ENCODE peak calls at places on chromosomes 6 and 20, in seven cellular contexts. K is left ventricle myocardium inferior; J is fibroblast of lung; U is suprapubic skin; C is AG04450; Q is PC-9; O is CD8-positive, alpha-beta T cell. H is an unnamed sample.

GRCh38 chr6:113328886-113329381 is 528.2 kb upstream of the MARCKS start:
- DNase-seq in Q (no peak), O (no peak), K (peak), C (peak), J (peak), U (no peak), H (no peak)

GRCh38 chr6:166417285-166417691 is 34.5 kb upstream of the MPC1 start:
- DNase-seq in U (no peak), Q (no peak), K (no peak), C (no peak), O (peak), J (no peak), H (no peak)

GRCh38 chr6:79913369-79913768 is 34.0 kb downstream of the ELOVL4 start:
- DNase-seq in J (no peak), C (no peak), O (peak), K (no peak), U (no peak), Q (no peak), H (no peak)

GRCh38 chr6:28597924-28598323 is 72.2 kb downstream of the GPX5 start:
- DNase-seq in K (no peak), U (no peak), O (no peak), C (no peak), Q (peak), J (no peak), H (no peak)

GRCh38 chr6:45419574-45420082 is 41.9 kb upstream of the SUPT3H start:
- DNase-seq in U (peak), Q (peak), J (peak), K (peak), O (peak), C (no peak), H (peak)

GRCh38 chr6:42746452-42747400 is 823 bp upstream of the TBCC start:
- DNase-seq in Q (peak), C (peak), J (peak), K (peak), U (peak), O (peak), H (peak)

GRCh38 chr6:92201618-92202017 is 1217.7 kb downstream of the EPHA7 start:
- DNase-seq in U (no peak), Q (no peak), C (no peak), O (no peak), K (no peak), J (peak), H (no peak)

GRCh38 chr6:87279051-87279595 is 43.3 kb upstream of the SMIM8 start:
- DNase-seq in Q (no peak), O (no peak), C (no peak), K (no peak), J (no peak), U (no peak), H (no peak)

GRCh38 chr6:150503586-150504339 is 95.9 kb upstream of the PLEKHG1 start:
- DNase-seq in J (no peak), K (no peak), Q (no peak), U (no peak), C (no peak), O (no peak), H (no peak)

GRCh38 chr20:49037962-49038387 is 8.1 kb upstream of the CSE1L start:
- DNase-seq in U (no peak), Q (peak), O (no peak), C (no peak), K (no peak), J (no peak), H (no peak)

GRCh38 chr6:1771324-1771723 is 161.6 kb downstream of the FOXC1 start:
- DNase-seq in C (no peak), K (no peak), O (no peak), Q (no peak), J (no peak), U (no peak), H (no peak)

GRCh38 chr20:44914924-44915323 is 5.1 kb downstream of the PABPC1L start:
- DNase-seq in Q (no peak), O (no peak), J (no peak), C (no peak), U (no peak), K (no peak), H (no peak)

GRCh38 chr6:140462495-140463311 is 1088.3 kb upstream of the CITED2 start:
- DNase-seq in Q (peak), C (no peak), U (no peak), J (peak), K (no peak), O (no peak), H (no peak)

GRCh38 chr6:34000281-34000680 is 145.6 kb downstream of the GRM4 start:
- DNase-seq in U (no peak), J (no peak), Q (no peak), K (no peak), C (no peak), O (no peak), H (no peak)

GRCh38 chr20:62596486-62596885 is 45.8 kb upstream of the SLCO4A1 start:
- DNase-seq in K (no peak), C (no peak), J (no peak), U (no peak), Q (no peak), O (no peak), H (no peak)

GRCh38 chr6:159654483-159655098 is 38.5 kb downstream of the SOD2 start:
- DNase-seq in Q (peak), C (peak), J (peak), O (no peak), U (no peak), K (no peak), H (no peak)

GRCh38 chr6:111484655-111484974 is 1.6 kb upstream of the REV3L start:
- DNase-seq in Q (no peak), O (no peak), C (no peak), U (no peak), J (peak), K (no peak), H (no peak)

GRCh38 chr20:4063631-4064030 is 48.3 kb upstream of the RNF24 start:
- DNase-seq in C (no peak), K (no peak), Q (peak), O (no peak), J (no peak), U (no peak), H (peak)

GRCh38 chr6:6556738-6557503 is 31.6 kb upstream of the LY86 start:
- DNase-seq in Q (no peak), K (peak), U (no peak), J (peak), O (peak), C (no peak), H (no peak)

GRCh38 chr6:141562801-141563763 is 569.6 kb upstream of the GJE1 start:
- DNase-seq in Q (peak), U (peak), J (peak), C (peak), K (peak), O (peak), H (no peak)

GRCh38 chr6:84052204-84052882 is 18.8 kb downstream of the MRAP2 start:
- DNase-seq in C (peak), J (peak), Q (no peak), K (peak), U (no peak), O (no peak), H (no peak)

GRCh38 chr20:3032624-3033023 is 10.8 kb upstream of the GNRH2 start:
- DNase-seq in C (no peak), Q (no peak), K (no peak), J (no peak), U (no peak), O (no peak), H (no peak)

GRCh38 chr6:69722683-69723082 is 74.1 kb downstream of the LMBRD1 start:
- DNase-seq in Q (no peak), K (no peak), C (no peak), O (no peak), U (no peak), J (no peak), H (no peak)

GRCh38 chr6:141877275-141877983 is 255.3 kb upstream of the GJE1 start:
- DNase-seq in J (peak), O (no peak), C (no peak), Q (no peak), U (no peak), K (no peak), H (no peak)

GRCh38 chr20:366719-367485 is 13.7 kb upstream of the TRIB3 start:
- DNase-seq in U (no peak), O (no peak), C (no peak), K (no peak), J (no peak), Q (no peak), H (no peak)

GRCh38 chr20:34180460-34181108 is 60.6 kb upstream of the ASIP start:
- DNase-seq in K (no peak), O (no peak), C (no peak), U (no peak), J (no peak), Q (peak), H (no peak)

GRCh38 chr6:133502451-133503259 is 261.5 kb downstream of the EYA4 start:
- DNase-seq in O (no peak), U (no peak), C (peak), K (no peak), Q (no peak), J (peak), H (no peak)

GRCh38 chr6:146598785-146599405 is at the start of gene ADGB:
- DNase-seq in K (peak), U (peak), O (no peak), J (peak), Q (no peak), C (peak), H (no peak)

GRCh38 chr6:168260385-168260987 is 59.1 kb downstream of the DACT2 start:
- DNase-seq in Q (no peak), C (no peak), J (no peak), K (no peak), O (no peak), U (no peak), H (no peak)
- H3K27ac ChIP-seq in Q (no peak), C (no peak), J (no peak), K (no peak), O (no peak), U (no peak), H (no peak)

GRCh38 chr6:89828988-89829590 is 591 bp upstream of the CASP8AP2 start:
- DNase-seq in J (no peak), K (no peak), U (no peak), Q (peak), O (peak), C (no peak), H (no peak)

GRCh38 chr6:89830385-89830809 is 717 bp downstream of the CASP8AP2 start:
- DNase-seq in J (no peak), U (no peak), K (no peak), O (no peak), Q (no peak), C (no peak), H (no peak)

GRCh38 chr6:89829591-89830384 is at the start of gene CASP8AP2:
- DNase-seq in C (peak), K (peak), J (peak), Q (peak), O (peak), U (peak), H (peak)

GRCh38 chr6:89826029-89826528 is 3.6 kb upstream of the CASP8AP2 start:
- DNase-seq in U (no peak), J (peak), C (no peak), O (no peak), Q (no peak), K (no peak), H (no peak)
- TF ChIP-seq CTCF in U (no peak), J (no peak), C (no peak), O (no peak), Q (no peak), K (no peak), H (no peak)

DNA sequence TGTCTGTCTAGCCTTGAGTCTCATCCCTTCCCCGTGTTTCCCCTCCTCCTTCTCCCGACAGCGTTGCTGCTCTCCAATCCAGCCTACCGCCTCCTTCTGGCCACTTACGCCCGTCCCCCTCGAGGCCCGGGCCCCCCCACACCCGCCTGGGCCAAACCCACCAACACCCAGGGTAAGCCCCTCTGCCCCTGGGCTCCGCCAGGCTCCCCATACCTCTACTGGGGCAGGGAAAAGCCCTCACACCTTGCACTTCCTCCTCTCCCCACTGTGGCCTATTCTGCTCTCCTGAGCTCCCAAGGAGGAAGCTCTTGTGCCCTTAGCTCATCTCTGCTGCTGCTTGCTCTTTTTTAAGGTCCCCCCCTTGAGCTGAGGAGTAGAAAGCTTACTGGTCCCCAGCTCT is 11.0 kb downstream of the DDR1 start:
- DNase-seq in O (no peak), U (no peak), K (no peak), C (no peak), Q (no peak), J (no peak), H (no peak)
- H3K27ac ChIP-seq in O (no peak), U (no peak), K (no peak), C (no peak), Q (no peak), J (no peak), H (no peak)

GRCh38 chr6:105095139-105095538 is 84.7 kb downstream of the POPDC3 start:
- DNase-seq in C (no peak), Q (no peak), K (no peak), J (no peak), O (no peak), U (no peak), H (no peak)
- TF ChIP-seq CTCF in C (no peak), Q (no peak), K (no peak), J (no peak), O (no peak), U (no peak), H (no peak)

DNA sequence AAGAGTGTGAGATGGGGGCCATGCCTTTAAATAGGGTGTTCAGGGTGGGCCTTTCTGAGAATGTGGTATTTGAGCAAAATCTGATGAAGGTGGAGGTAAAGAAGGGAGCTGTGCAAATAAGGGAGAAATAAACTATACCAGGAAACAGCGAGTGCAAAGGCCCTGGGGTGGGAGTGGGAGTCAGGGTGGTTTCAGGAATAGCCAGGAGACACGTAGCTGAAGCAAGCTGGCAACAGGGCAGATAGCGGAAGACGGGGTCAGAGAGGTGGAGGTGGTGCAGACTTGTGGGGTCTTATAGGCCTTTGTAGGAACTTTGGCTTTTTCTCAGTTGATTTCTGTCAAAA is 51.6 kb downstream of the FGD2 start:
- DNase-seq in J (no peak), O (no peak), U (no peak), Q (no peak), C (no peak), K (no peak), H (no peak)
- H3K27ac ChIP-seq in J (no peak), O (no peak), U (peak), Q (peak), C (no peak), K (no peak), H (peak)

GRCh38 chr6:105836379-105836778 is 249.8 kb upstream of the PRDM1 start:
- DNase-seq in Q (no peak), O (no peak), U (no peak), J (no peak), K (no peak), C (no peak), H (no peak)

GRCh38 chr6:105834548-105834947 is 251.6 kb upstream of the PRDM1 start:
- DNase-seq in J (no peak), C (no peak), U (no peak), K (no peak), Q (no peak), O (no peak), H (no peak)

GRCh38 chr6:105838156-105838555 is 248.0 kb upstream of the PRDM1 start:
- DNase-seq in J (peak), C (no peak), K (no peak), Q (no peak), U (no peak), O (no peak), H (no peak)

GRCh38 chr6:105836889-105837288 is 249.2 kb upstream of the PRDM1 start:
- DNase-seq in C (no peak), U (no peak), J (peak), K (no peak), Q (no peak), O (no peak), H (no peak)

DNA sequence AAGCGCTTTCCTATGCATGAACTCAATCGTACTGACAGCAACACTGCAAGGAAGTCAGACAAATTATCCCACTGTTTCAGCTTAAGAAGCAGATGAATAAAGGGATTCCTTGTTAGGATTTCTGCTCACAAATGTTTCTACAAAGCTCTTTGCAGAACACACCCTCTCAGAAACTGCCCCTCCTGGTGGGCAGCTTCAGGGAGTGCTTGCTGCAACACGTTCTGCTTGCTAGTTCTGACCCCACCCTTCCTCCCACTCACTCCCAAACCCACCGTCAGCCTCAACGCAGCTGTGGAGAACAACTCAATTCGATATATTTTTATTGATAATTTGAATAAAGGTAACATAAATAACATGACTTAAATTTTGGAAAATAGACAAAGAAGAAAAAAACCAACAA is 250.8 kb upstream of the PRDM1 start:
- DNase-seq in K (no peak), Q (no peak), O (no peak), C (no peak), J (peak), U (no peak), H (no peak)
- TF ChIP-seq CTCF in K (peak), Q (peak), O (peak), C (peak), J (peak), U (peak), H (peak)

GRCh38 chr20:46202758-46203509 is 84.8 kb downstream of the CD40 start:
- DNase-seq in K (peak), Q (no peak), O (no peak), U (no peak), J (no peak), C (no peak), H (no peak)

GRCh38 chr20:46204594-46205205 is 86.6 kb downstream of the CD40 start:
- DNase-seq in J (no peak), K (no peak), U (no peak), Q (no peak), C (no peak), O (no peak), H (no peak)

GRCh38 chr20:46199198-46199597 is 81.1 kb downstream of the CD40 start:
- DNase-seq in C (no peak), J (no peak), K (no peak), O (no peak), U (no peak), Q (no peak), H (no peak)

GRCh38 chr20:46203510-46203837 is 85.4 kb downstream of the CD40 start:
- DNase-seq in U (no peak), Q (no peak), C (no peak), J (no peak), O (no peak), K (no peak), H (no peak)

GRCh38 chr20:46200582-46201570 is 82.8 kb downstream of the CD40 start:
- DNase-seq in J (no peak), U (no peak), Q (no peak), O (no peak), C (no peak), K (no peak), H (no peak)
- H3K27ac ChIP-seq in J (no peak), U (no peak), Q (no peak), O (no peak), C (no peak), K (no peak), H (no peak)

GRCh38 chr6:63689421-63689820 is 53.8 kb downstream of the PHF3 start:
- DNase-seq in C (no peak), O (no peak), J (no peak), Q (no peak), K (no peak), U (no peak), H (no peak)
- TF ChIP-seq CTCF in C (no peak), O (no peak), J (peak), Q (no peak), K (no peak), U (no peak), H (peak)

GRCh38 chr20:19832875-19833274 is 74.8 kb downstream of the RIN2 start:
- DNase-seq in J (no peak), C (no peak), K (no peak), U (no peak), Q (no peak), O (no peak), H (no peak)
- H3K27ac ChIP-seq in J (no peak), C (no peak), K (no peak), U (no peak), Q (no peak), O (no peak), H (no peak)

H was measured in RWPE2.